ENCODE peak calls at places on chromosomes 11 and 22, in five cellular contexts. I, Y, P, K and Z are unnamed samples.

GRCh38 chr11:105298630-105299029 is 159.1 kb upstream of the CARD18 start:
- DNase-seq in I (no peak), K (no peak), P (no peak), Y (no peak), Z (no peak)

GRCh38 chr11:62410972-62411371 is 7.9 kb upstream of the SCGB1A1 start:
- DNase-seq in K (no peak), Y (no peak), P (no peak), I (no peak), Z (no peak)

GRCh38 chr11:103773059-103773458 is 263.4 kb upstream of the DDI1 start:
- DNase-seq in Y (peak), I (no peak), P (no peak), K (no peak), Z (no peak)

GRCh38 chr11:96151501-96151900 is 191.5 kb downstream of the MAML2 start:
- DNase-seq in K (no peak), Y (no peak), P (no peak), I (no peak), Z (no peak)

GRCh38 chr11:65896009-65896999 is 3.9 kb downstream of the FOSL1 start:
- DNase-seq in P (no peak), Y (no peak), I (no peak), K (no peak), Z (no peak)

GRCh38 chr11:116696381-116696941 is 76.3 kb downstream of the BUD13 start:
- DNase-seq in I (no peak), P (no peak), K (no peak), Y (no peak), Z (no peak)

GRCh38 chr22:35997438-35997837 is 31.2 kb downstream of the RBFOX2 start:
- DNase-seq in I (no peak), Y (peak), K (no peak), P (no peak), Z (no peak)

GRCh38 chr22:34943830-34944229 is 122.1 kb upstream of the ISX start:
- DNase-seq in P (peak), K (no peak), Y (no peak), I (no peak), Z (no peak)

GRCh38 chr22:37344735-37345462 is 62.6 kb downstream of the CYTH4 start:
- DNase-seq in K (no peak), I (no peak), P (no peak), Y (no peak), Z (no peak)

GRCh38 chr22:50011447-50012200 is 941 bp downstream of the IL17REL start:
- DNase-seq in I (no peak), Y (no peak), K (no peak), P (peak), Z (no peak)
- TF ChIP-seq EZH2 in I (no peak), Y (no peak), K (peak), P (no peak), Z (no peak)

GRCh38 chr22:28821452-28821851 is 21.1 kb upstream of the XBP1 start:
- DNase-seq in I (no peak), K (no peak), Y (no peak), P (no peak), Z (peak)
- TF ChIP-seq CTCF in I (no peak), K (no peak), Y (no peak), P (no peak), Z (no peak)

GRCh38 chr22:44668190-44668885 is 33.7 kb upstream of the PRR5 start:
- DNase-seq in K (no peak), I (no peak), P (peak), Y (no peak), Z (no peak)
- TF ChIP-seq EZH2 in K (no peak), I (no peak), P (no peak), Y (peak), Z (no peak)

DNA sequence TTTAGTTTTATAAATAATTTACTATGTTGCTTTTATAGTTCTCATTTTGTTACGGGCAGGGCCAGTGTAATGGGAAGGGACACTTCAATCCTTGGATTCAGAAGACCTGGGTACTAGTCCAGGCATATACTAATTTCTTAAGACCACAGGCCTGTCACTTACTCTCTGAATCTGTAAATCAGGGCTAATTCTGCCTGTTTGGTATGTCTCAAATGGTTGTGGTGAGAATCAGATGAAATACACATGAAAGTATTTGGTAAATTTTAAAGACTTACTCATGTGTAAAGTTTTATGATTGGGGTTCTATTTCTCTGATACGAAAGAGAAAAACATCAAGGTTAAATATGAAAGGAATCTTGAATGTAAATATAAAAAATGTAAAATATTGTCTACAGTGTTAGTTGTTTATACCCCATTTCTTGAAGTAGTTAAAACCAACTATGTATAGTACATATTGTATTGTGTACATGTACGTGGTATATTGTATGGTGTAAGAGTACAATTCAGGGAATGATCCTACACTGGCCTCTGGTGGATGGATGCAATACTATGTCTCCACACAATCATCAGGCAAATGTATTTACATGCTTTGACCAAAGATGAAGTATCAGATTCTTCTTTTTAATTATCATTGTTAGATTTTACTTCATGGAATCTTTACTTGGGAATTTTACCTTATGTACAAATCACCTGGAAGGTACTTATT is 24.5 kb upstream of the RAG2 start:
- DNase-seq in Y (peak), K (peak), P (peak), I (no peak), Z (peak)
- TF ChIP-seq CTCF in Y (peak), K (peak), P (peak), I (no peak), Z (peak)

GRCh38 chr11:58576792-58577440 is 1.3 kb upstream of the LPXN start:
- DNase-seq in I (no peak), K (peak), Y (peak), P (no peak), Z (no peak)

GRCh38 chr11:58579192-58580129 is 598 bp downstream of the ZFP91 start:
- DNase-seq in I (peak), Y (peak), P (peak), K (peak), Z (peak)

GRCh38 chr11:58578635-58579191 is at the start of gene ZFP91:
- DNase-seq in K (peak), Y (peak), I (peak), P (peak), Z (peak)

GRCh38 chr11:58578136-58578634 is 678 bp upstream of the ZFP91 start:
- DNase-seq in Y (peak), I (peak), P (peak), K (peak), Z (peak)

GRCh38 chr11:58577441-58578135 is 1.3 kb upstream of the ZFP91 start:
- DNase-seq in P (no peak), I (no peak), K (peak), Y (peak), Z (peak)
- TF ChIP-seq EZH2 in P (no peak), I (no peak), K (no peak), Y (no peak), Z (no peak)

GRCh38 chr11:81913793-81914192 is 819.9 kb downstream of the FAM181B start:
- DNase-seq in P (no peak), Y (no peak), I (no peak), K (no peak), Z (no peak)

GRCh38 chr11:81915045-81915444 is 818.6 kb downstream of the FAM181B start:
- DNase-seq in I (no peak), Y (peak), P (no peak), K (no peak), Z (no peak)

GRCh38 chr11:81916459-81916858 is 817.2 kb downstream of the FAM181B start:
- DNase-seq in P (no peak), Y (no peak), I (no peak), K (no peak), Z (no peak)
- TF ChIP-seq CTCF in P (no peak), Y (no peak), I (no peak), K (no peak), Z (no peak)

DNA sequence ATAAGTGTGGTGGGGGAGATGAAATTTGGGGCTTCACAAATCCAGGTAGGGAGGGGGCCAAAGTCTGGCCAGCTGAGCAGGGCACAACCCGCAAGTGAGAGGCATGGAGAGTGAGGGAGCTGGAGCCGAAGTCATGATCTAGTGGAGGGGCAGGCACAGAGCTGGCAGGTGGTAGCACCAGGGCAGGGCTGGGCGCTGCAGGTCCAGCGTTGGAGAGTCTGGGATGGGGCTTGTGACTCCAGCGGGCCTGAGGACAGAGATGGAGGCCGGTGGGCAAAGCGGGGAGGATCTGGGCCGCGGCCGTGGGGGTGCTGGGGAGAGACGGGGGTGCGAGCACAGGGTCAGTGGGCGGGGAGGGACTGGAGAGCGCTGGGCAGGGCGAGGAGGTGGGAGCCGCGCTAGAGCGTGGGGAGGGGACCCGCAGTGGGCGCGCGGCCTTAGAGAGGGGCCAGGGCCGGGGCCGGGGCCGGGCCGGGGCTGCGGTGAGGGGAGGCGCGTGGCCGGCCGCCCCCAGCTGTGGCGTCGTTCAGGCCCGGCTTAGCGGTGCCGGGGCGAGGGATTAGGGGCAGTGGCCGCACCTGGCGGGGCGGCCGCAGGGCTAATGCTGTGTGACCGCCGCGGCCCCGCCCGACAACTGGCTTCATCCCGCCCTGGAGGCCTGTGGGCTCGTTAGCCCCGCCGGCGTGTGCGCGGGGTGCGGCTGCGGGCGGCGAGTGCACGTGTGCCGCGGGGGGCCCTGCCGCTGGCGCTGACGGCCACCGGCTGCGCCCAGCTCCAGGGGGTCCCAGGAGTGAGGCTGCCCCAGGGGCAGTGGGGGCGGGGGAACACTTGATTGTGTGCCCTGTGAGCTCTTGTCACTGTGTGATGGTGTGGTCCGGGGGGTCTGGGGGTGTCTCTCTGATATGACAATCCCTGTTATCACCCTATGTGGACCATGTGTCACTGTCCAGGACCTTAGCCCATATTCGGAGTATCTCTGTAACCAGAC is 23.6 kb upstream of the MYOD1 start:
- DNase-seq in P (peak), Y (no peak), I (no peak), K (no peak), Z (no peak)
- TF ChIP-seq EZH2 in P (no peak), Y (peak), I (peak), K (no peak), Z (no peak)

GRCh38 chr22:30635273-30636225 is at the start of gene SLC35E4:
- DNase-seq in P (peak), K (peak), Y (peak), I (peak), Z (peak)
- TF ChIP-seq CTCF in P (peak), K (peak), Y (no peak), I (peak), Z (no peak)